ENCODE peak calls at places on chromosomes 7 and 10, in five cellular contexts. O is neural crest cell, D is sigmoid colon, N is non-pigmented ciliary epithelial cell, B is Caki2. W is an unnamed sample.

GRCh38 chr10:14219411-14219810 is 111.3 kb downstream of the FRMD4A start:
- DNase-seq in O (no peak), D (no peak), N (peak; percentile 15), B (peak; percentile 86), W (no peak)

GRCh38 chr10:89224697-89225443 is 17.8 kb upstream of the CH25H start:
- DNase-seq in O (no peak), D (no peak), N (no peak), B (no peak), W (no peak)

GRCh38 chr10:132459252-132460028 is 62.4 kb downstream of the PWWP2B start:
- DNase-seq in O (no peak), D (no peak), N (no peak), B (no peak), W (no peak)

GRCh38 chr10:94630017-94630688 is 53.4 kb upstream of the CYP2C18 start:
- DNase-seq in O (no peak), D (no peak), N (no peak), B (peak; percentile 6), W (peak; percentile 56)

GRCh38 chr10:28677889-28678686 is 767 bp downstream of the BAMBI start:
- DNase-seq in O (peak; percentile 42), D (no peak), N (no peak), B (peak; percentile 35), W (peak; percentile 24)

GRCh38 chr7:127900735-127901685 is 130.2 kb downstream of the LRRC4 start:
- DNase-seq in O (no peak), D (no peak), N (no peak), B (no peak), W (no peak)

GRCh38 chr10:12455774-12456173 is 106.4 kb downstream of the CAMK1D start:
- DNase-seq in O (no peak), D (no peak), N (no peak), B (peak; percentile 45), W (no peak)

GRCh38 chr7:89593125-89593524 is 561.1 kb upstream of the STEAP1 start:
- DNase-seq in O (no peak), D (no peak), N (no peak), B (no peak), W (no peak)

GRCh38 chr10:79375321-79376077 is 28.2 kb downstream of the PPIF start:
- DNase-seq in O (no peak), D (peak; percentile 76), N (no peak), B (peak; percentile 51), W (no peak)

GRCh38 chr10:45160266-45160665 is 155.1 kb downstream of the OR13A1 start:
- DNase-seq in O (no peak), D (no peak), N (peak; percentile 74), B (peak; percentile 68), W (no peak)

GRCh38 chr7:75624134-75624832 is 114.5 kb downstream of the HIP1 start:
- DNase-seq in O (no peak), D (peak; percentile 78), N (no peak), B (no peak), W (no peak)

GRCh38 chr10:13862541-13863233 is 275.9 kb downstream of the PRPF18 start:
- DNase-seq in O (no peak), D (no peak), N (no peak), B (no peak), W (no peak)

GRCh38 chr7:19215421-19215820 is 70.2 kb upstream of the FERD3L start:
- DNase-seq in O (no peak), D (no peak), N (peak; percentile 76), B (peak; percentile 9), W (no peak)

GRCh38 chr10:113291413-113291812 is 261.4 kb upstream of the HABP2 start:
- DNase-seq in O (no peak), D (no peak), N (no peak), B (no peak), W (no peak)

GRCh38 chr10:101080933-101081546 is 19.3 kb downstream of the KAZALD1 start:
- DNase-seq in O (no peak), D (no peak), N (no peak), B (no peak), W (peak; percentile 77)

GRCh38 chr7:27179503-27180430 is 5.3 kb downstream of the HOXA11 start:
- DNase-seq in O (peak; percentile 75), D (peak; percentile 93), N (no peak), B (peak; percentile 90), W (no peak)

GRCh38 chr10:70328987-70329386 is 45.2 kb upstream of the NPFFR1 start:
- DNase-seq in O (no peak), D (no peak), N (no peak), B (peak; percentile 16), W (no peak)

GRCh38 chr7:84092207-84092606 is 102.4 kb downstream of the SEMA3A start:
- DNase-seq in O (no peak), D (no peak), N (no peak), B (no peak), W (no peak)

GRCh38 chr7:116952640-116953371 is 495 bp upstream of the ST7 start:
- DNase-seq in O (peak; percentile 37), D (peak; percentile 83), N (no peak), B (peak; percentile 52), W (peak; percentile 75)

GRCh38 chr7:47580811-47581331 is 1.0 kb downstream of the TNS3 start:
- DNase-seq in O (peak; percentile 26), D (no peak), N (no peak), B (peak; percentile 52), W (peak; percentile 65)

GRCh38 chr7:135740868-135741267 is 7.7 kb downstream of the FAM180A start:
- DNase-seq in O (no peak), D (no peak), N (no peak), B (no peak), W (no peak)

GRCh38 chr10:70537398-70538194 is 59.0 kb downstream of the PALD1 start:
- DNase-seq in O (peak; percentile 24), D (no peak), N (no peak), B (no peak), W (no peak)

GRCh38 chr10:88707429-88708110 is 1.5 kb downstream of the LIPK start:
- DNase-seq in O (no peak), D (no peak), N (peak; percentile 50), B (peak; percentile 74), W (peak; percentile 56)

GRCh38 chr10:79022565-79023488 is 45.9 kb upstream of the ZMIZ1 start:
- DNase-seq in O (no peak), D (peak; percentile 78), N (no peak), B (no peak), W (peak; percentile 89)

GRCh38 chr7:44145969-44146897 is 5.1 kb upstream of the MYL7 start:
- DNase-seq in O (peak; percentile 64), D (peak; percentile 92), N (no peak), B (no peak), W (no peak)

GRCh38 chr10:22640351-22640750 is 74.0 kb downstream of the PIP4K2A start:
- DNase-seq in O (no peak), D (no peak), N (no peak), B (no peak), W (no peak)

GRCh38 chr10:132293416-132294195 is 14.1 kb downstream of the STK32C start:
- DNase-seq in O (no peak), D (peak; percentile 76), N (no peak), B (no peak), W (no peak)

GRCh38 chr7:145152589-145152988 is 316.7 kb upstream of the TPK1 start:
- DNase-seq in O (no peak), D (no peak), N (no peak), B (no peak), W (no peak)

GRCh38 chr10:107577226-107577625 is 412.7 kb upstream of the SORCS1 start:
- DNase-seq in O (no peak), D (no peak), N (no peak), B (no peak), W (peak; percentile 17)

GRCh38 chr10:93186631-93187030 is 112.9 kb downstream of the CYP26A1 start:
- DNase-seq in O (no peak), D (no peak), N (no peak), B (no peak), W (no peak)

GRCh38 chr7:2968616-2969397 is 74.9 kb downstream of the CARD11 start:
- DNase-seq in O (peak; percentile 15), D (peak; percentile 42), N (no peak), B (no peak), W (no peak)

GRCh38 chr10:92848441-92849233 is at the start of gene EXOC6:
- DNase-seq in O (peak; percentile 67), D (peak; percentile 88), N (no peak), B (peak; percentile 70), W (peak; percentile 81)

GRCh38 chr7:28732037-28732869 is 225.9 kb downstream of the TRIL start:
- DNase-seq in O (no peak), D (no peak), N (no peak), B (peak; percentile 54), W (peak; percentile 49)

GRCh38 chr10:95782274-95782830 is 26.4 kb downstream of the ENTPD1 start:
- DNase-seq in O (no peak), D (no peak), N (no peak), B (no peak), W (no peak)

GRCh38 chr7:134834689-134835462 is 55.4 kb downstream of the CALD1 start:
- DNase-seq in O (no peak), D (peak; percentile 81), N (no peak), B (no peak), W (no peak)

GRCh38 chr7:137685439-137686164 is 161.2 kb downstream of the DGKI start:
- DNase-seq in O (no peak), D (no peak), N (no peak), B (no peak), W (no peak)

W was measured in SJCRH30.